ENCODE peak calls at places on chromosomes 3 and 15, in six cellular contexts. N is K562, F is A549, J is HepG2, W is endothelial cell of umbilical vein, P is GM12878. A is an unnamed sample.

GRCh38 chr15:68635142-68635541 is 56.3 kb downstream of the CORO2B start:
- DNase-seq in N (no peak), F (no peak), J (no peak), W (no peak), P (no peak), A (no peak)

GRCh38 chr15:64249842-64250575 is 87.2 kb upstream of the PPIB start:
- DNase-seq in N (no peak), F (no peak), J (no peak), W (peak; percentile 10), P (no peak), A (no peak)

GRCh38 chr3:12286504-12286903 is 2.4 kb upstream of the PPARG start:
- DNase-seq in N (no peak), F (no peak), J (no peak), W (no peak), P (no peak), A (peak; percentile 14)

GRCh38 chr3:177357352-177358084 is 160.2 kb upstream of the TBL1XR1 start:
- DNase-seq in N (peak; percentile 97), F (peak; percentile 44), J (peak; percentile 88), W (peak; percentile 97), P (no peak), A (peak; percentile 86)

GRCh38 chr3:170233532-170233931 is 11.3 kb downstream of the PRKCI start:
- DNase-seq in N (peak; percentile 8), F (no peak), J (peak; percentile 5), W (no peak), P (no peak), A (peak; percentile 24)

GRCh38 chr3:171277456-171278406 is 182.5 kb downstream of the TNIK start:
- DNase-seq in N (peak; percentile 9), F (no peak), J (no peak), W (no peak), P (no peak), A (peak; percentile 32)

GRCh38 chr15:41337047-41337446 is 4.4 kb downstream of the NUSAP1 start:
- DNase-seq in N (no peak), F (no peak), J (no peak), W (no peak), P (no peak), A (no peak)

GRCh38 chr3:157131861-157132260 is 28.1 kb downstream of the CCNL1 start:
- DNase-seq in N (no peak), F (no peak), J (no peak), W (peak; percentile 11), P (no peak), A (no peak)

GRCh38 chr15:38129531-38130199 is 123.0 kb upstream of the SPRED1 start:
- DNase-seq in N (peak; percentile 30), F (no peak), J (no peak), W (peak; percentile 66), P (peak; percentile 39), A (peak; percentile 76)

GRCh38 chr3:123751478-123751877 is 132.7 kb downstream of the MYLK start:
- DNase-seq in N (no peak), F (no peak), J (no peak), W (no peak), P (no peak), A (no peak)

GRCh38 chr3:179455954-179456353 is 4.7 kb upstream of the GNB4 start:
- DNase-seq in N (no peak), F (no peak), J (no peak), W (no peak), P (no peak), A (no peak)

GRCh38 chr3:109930592-109930991 is 593.2 kb upstream of the DPPA4 start:
- DNase-seq in N (no peak), F (no peak), J (no peak), W (no peak), P (no peak), A (no peak)

GRCh38 chr3:122936335-122936734 is 91.2 kb downstream of the SEMA5B start:
- DNase-seq in N (no peak), F (no peak), J (no peak), W (no peak), P (no peak), A (no peak)

GRCh38 chr3:85801955-85802354 is 843.2 kb downstream of the CADM2 start:
- DNase-seq in N (peak; percentile 1), F (peak; percentile 14), J (peak; percentile 20), W (peak; percentile 4), P (no peak), A (peak; percentile 10)

GRCh38 chr3:119639494-119640350 is 20.7 kb downstream of the POPDC2 start:
- DNase-seq in N (no peak), F (no peak), J (no peak), W (no peak), P (no peak), A (no peak)

GRCh38 chr3:195753609-195754008 is 32.8 kb downstream of the MUC20 start:
- DNase-seq in N (no peak), F (no peak), J (no peak), W (no peak), P (no peak), A (no peak)

GRCh38 chr3:144237351-144237750 is 265.7 kb downstream of the DIPK2A start:
- DNase-seq in N (no peak), F (no peak), J (no peak), W (no peak), P (no peak), A (no peak)

GRCh38 chr3:25592510-25592968 is 72.2 kb downstream of the TOP2B start:
- DNase-seq in N (peak; percentile 90), F (peak; percentile 46), J (peak; percentile 74), W (peak; percentile 47), P (no peak), A (peak; percentile 79)

GRCh38 chr15:88454867-88455810 is 12.0 kb downstream of the MRPL46 start:
- DNase-seq in N (peak; percentile 64), F (peak; percentile 78), J (peak; percentile 48), W (peak; percentile 60), P (no peak), A (peak; percentile 70)

GRCh38 chr3:129282727-129283327 is 4.2 kb downstream of the HMCES start:
- DNase-seq in N (no peak), F (no peak), J (peak; percentile 12), W (no peak), P (peak; percentile 88), A (peak; percentile 16)

GRCh38 chr15:98241032-98241554 is 280.6 kb downstream of the ARRDC4 start:
- DNase-seq in N (no peak), F (no peak), J (no peak), W (no peak), P (no peak), A (peak; percentile 6)

GRCh38 chr3:106945435-106945834 is 431.8 kb upstream of the CCDC54 start:
- DNase-seq in N (no peak), F (no peak), J (no peak), W (no peak), P (no peak), A (no peak)

GRCh38 chr3:25603703-25604102 is 61.0 kb downstream of the TOP2B start:
- DNase-seq in N (peak; percentile 13), F (no peak), J (no peak), W (no peak), P (no peak), A (peak; percentile 88)

GRCh38 chr15:25418202-25418601 is 20.6 kb downstream of the UBE3A start:
- DNase-seq in N (no peak), F (no peak), J (no peak), W (no peak), P (no peak), A (no peak)

GRCh38 chr15:57875347-57875746 is 168.8 kb downstream of the POLR2M start:
- DNase-seq in N (no peak), F (no peak), J (no peak), W (no peak), P (no peak), A (no peak)

GRCh38 chr3:17638351-17638750 is 104.1 kb downstream of the TBC1D5 start:
- DNase-seq in N (no peak), F (no peak), J (no peak), W (no peak), P (no peak), A (peak; percentile 17)

GRCh38 chr15:21261965-21262850 is 178.1 kb downstream of the POTEB3 start:
- DNase-seq in N (no peak), F (no peak), J (no peak), W (no peak), P (no peak), A (no peak)

GRCh38 chr3:126355777-126356372 is 1.3 kb downstream of the KLF15 start:
- DNase-seq in N (peak; percentile 94), F (no peak), J (peak; percentile 94), W (peak; percentile 90), P (no peak), A (no peak)
- TF ChIP-seq MYC in N (no peak), F (no peak), J (peak; percentile 96), W (peak; percentile 75), P (no peak), A (no peak)

GRCh38 chr15:99371180-99372103 is 120.2 kb downstream of the LRRC28 start:
- DNase-seq in N (no peak), F (no peak), J (no peak), W (peak; percentile 10), P (peak; percentile 63), A (peak; percentile 10)
- TF ChIP-seq CTCF in N (no peak), F (peak; percentile 46), J (no peak), W (no peak), P (peak; percentile 52), A (no peak)

DNA sequence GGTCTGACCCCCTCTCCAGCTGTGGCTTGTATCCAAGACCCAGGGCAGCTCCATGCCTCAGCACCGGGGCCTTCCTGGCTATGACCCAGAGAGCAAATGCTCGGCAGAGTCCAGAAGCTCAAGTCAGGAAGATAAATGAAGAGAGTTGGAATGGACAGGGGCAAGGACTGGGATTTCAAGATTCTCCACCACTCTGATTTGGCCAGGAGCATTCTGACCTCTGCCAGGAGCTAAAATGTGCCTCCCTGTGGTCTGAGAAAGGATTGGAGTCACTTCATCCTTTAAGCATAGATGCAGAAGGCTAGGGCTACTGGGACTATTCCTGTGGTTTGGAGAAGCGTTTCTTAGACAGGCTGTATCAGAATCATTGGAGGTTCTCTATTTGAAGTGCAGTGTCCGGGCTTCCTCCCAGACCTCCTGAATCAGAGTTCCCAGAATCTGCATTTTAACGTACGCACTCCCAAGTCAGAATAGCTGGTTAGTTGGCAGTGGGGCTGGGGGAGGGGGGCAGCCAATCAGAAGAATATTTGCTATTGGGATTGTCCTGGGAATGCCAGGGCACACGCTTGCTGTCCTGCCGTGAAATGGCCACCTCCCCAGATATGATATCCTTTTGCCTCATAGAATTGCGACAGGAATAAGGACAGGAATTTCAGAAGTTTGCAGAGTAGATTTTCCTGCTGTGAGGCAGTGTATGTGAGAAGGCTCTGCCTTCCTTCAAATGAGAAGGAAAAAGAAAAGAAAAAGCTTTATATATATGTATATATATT is 57.4 kb downstream of the HRH1 start:
- DNase-seq in N (no peak), F (no peak), J (no peak), W (peak; percentile 35), P (no peak), A (no peak)
- H3K4me3 ChIP-seq in N (no peak overlapping the region), F (no peak overlapping the region), J (no peak overlapping the region), W (no peak overlapping the region), P (no peak overlapping the region), A (no peak overlapping the region)

GRCh38 chr3:50300681-50301254 is 1.6 kb upstream of the HYAL3 start:
- DNase-seq in N (no peak), F (no peak), J (no peak), W (no peak), P (no peak), A (no peak)

GRCh38 chr3:50302095-50303037 is 1.0 kb downstream of the HYAL1 start:
- DNase-seq in N (no peak), F (no peak), J (no peak), W (no peak), P (no peak), A (no peak)

GRCh38 chr3:50304601-50305000 is 1.2 kb upstream of the HYAL1 start:
- DNase-seq in N (no peak), F (no peak), J (no peak), W (no peak), P (no peak), A (no peak)

GRCh38 chr3:50299929-50300680 is 900 bp upstream of the HYAL3 start:
- DNase-seq in N (peak; percentile 48), F (no peak), J (no peak), W (no peak), P (no peak), A (peak; percentile 79)

GRCh38 chr3:50303038-50303815 is at the start of gene HYAL1:
- DNase-seq in N (peak; percentile 83), F (no peak), J (peak; percentile 91), W (no peak), P (no peak), A (peak; percentile 52)
- TF ChIP-seq MYC in N (no peak), F (no peak), J (peak; percentile 86), W (no peak), P (no peak), A (no peak)

A was measured in NB4.